ENCODE peak calls at places on chromosomes 16 and 17, in four cellular contexts. U is progenitor cell of endocrine pancreas, D is esophagus muscularis mucosa, R is A549. G is an unnamed sample.

GRCh38 chr16:67613808-67614207 is 31.1 kb upstream of the CARMIL2 start:
- DNase-seq in R (no peak), U (no peak), D (no peak), G (peak)

GRCh38 chr17:68200689-68201424 is 47.0 kb upstream of the AMZ2 start:
- DNase-seq in D (peak), R (peak), U (peak), G (peak)

GRCh38 chr16:51553910-51554309 is 402.8 kb upstream of the SALL1 start:
- DNase-seq in R (no peak), U (no peak), D (peak), G (peak)

GRCh38 chr17:77352441-77352840 is 211.7 kb downstream of the SEC14L1 start:
- DNase-seq in D (peak), R (no peak), U (no peak), G (no peak)

GRCh38 chr17:82377924-82378740 is 6.6 kb downstream of the UTS2R start:
- DNase-seq in U (no peak), D (no peak), R (no peak), G (no peak)

GRCh38 chr17:6455321-6455705 is 11.1 kb downstream of the PIMREG start:
- DNase-seq in D (no peak), R (no peak), U (peak), G (no peak)

GRCh38 chr16:65548470-65548869 is 426.6 kb upstream of the CDH11 start:
- DNase-seq in R (no peak), U (no peak), D (no peak), G (no peak)

GRCh38 chr17:65055708-65056638 is 567 bp downstream of the GNA13 start:
- DNase-seq in D (no peak), R (peak), U (peak), G (peak)

GRCh38 chr17:82019905-82020873 is 2.5 kb downstream of the CENPX start:
- DNase-seq in U (peak), D (no peak), R (peak), G (peak)

GRCh38 chr17:65987988-65988387 is 203.9 kb downstream of the CEP112 start:
- DNase-seq in U (no peak), D (no peak), R (peak), G (peak)

GRCh38 chr17:59406808-59407381 is 75.4 kb downstream of the YPEL2 start:
- DNase-seq in R (no peak), U (no peak), D (no peak), G (no peak)

GRCh38 chr17:48594412-48595106 is 980 bp upstream of the HOXB5 start:
- DNase-seq in R (no peak), D (no peak), U (no peak), G (no peak)

GRCh38 chr16:80084614-80085013 is 456.2 kb upstream of the DYNLRB2 start:
- DNase-seq in U (no peak), R (peak), D (no peak), G (peak)

GRCh38 chr16:53991181-53992056 is 287.5 kb downstream of the FTO start:
- DNase-seq in D (no peak), R (no peak), U (no peak), G (no peak)

GRCh38 chr17:1561420-1562177 is 993 bp downstream of the PITPNA start:
- DNase-seq in U (peak), D (no peak), R (peak), G (no peak)
- TF ChIP-seq CTCF in U (peak), D (peak), R (peak), G (peak)

GRCh38 chr17:37741334-37742113 is 3.3 kb downstream of the HNF1B start:
- DNase-seq in D (no peak), U (no peak), R (peak), G (no peak)
- TF ChIP-seq CTCF in D (no peak), U (no peak), R (no peak), G (no peak)

DNA sequence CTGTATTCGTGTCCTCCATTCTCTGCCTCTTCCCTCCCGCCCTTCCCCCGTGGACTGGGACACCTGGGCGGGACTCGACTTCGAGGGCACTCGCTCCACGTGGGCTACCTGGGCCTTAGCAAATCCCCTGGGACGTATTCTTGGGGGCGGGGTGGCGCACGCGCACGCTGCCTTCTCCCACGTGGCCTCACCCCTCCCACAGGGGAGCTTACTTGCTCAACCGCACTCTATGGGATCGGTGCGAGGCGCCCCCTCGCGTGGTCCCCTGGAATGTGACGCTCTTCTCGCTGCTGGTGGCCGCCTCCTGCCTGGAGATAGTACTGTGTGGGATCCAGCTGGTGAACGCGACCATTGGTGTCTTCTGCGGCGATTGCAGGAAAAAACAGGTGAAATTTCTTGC is 3.5 kb downstream of the VMO1 start:
- DNase-seq in R (no peak), U (no peak), D (no peak), G (no peak)
- TF ChIP-seq CTCF in R (no peak), U (no peak), D (no peak), G (no peak)

GRCh38 chr17:63523256-63523869 is at the start of gene KCNH6:
- DNase-seq in U (no peak), R (no peak), D (no peak), G (no peak)
- TF ChIP-seq CTCF in U (no peak), R (no peak), D (no peak), G (no peak)

GRCh38 chr17:41579484-41580243 is 7.0 kb downstream of the KRT14 start:
- DNase-seq in R (peak), D (no peak), U (peak), G (peak)
- TF ChIP-seq CTCF in R (peak), D (peak), U (peak), G (peak)

GRCh38 chr17:34024303-34025178 is 230.5 kb upstream of the CCL2 start:
- DNase-seq in D (peak), U (no peak), R (no peak), G (no peak)

DNA sequence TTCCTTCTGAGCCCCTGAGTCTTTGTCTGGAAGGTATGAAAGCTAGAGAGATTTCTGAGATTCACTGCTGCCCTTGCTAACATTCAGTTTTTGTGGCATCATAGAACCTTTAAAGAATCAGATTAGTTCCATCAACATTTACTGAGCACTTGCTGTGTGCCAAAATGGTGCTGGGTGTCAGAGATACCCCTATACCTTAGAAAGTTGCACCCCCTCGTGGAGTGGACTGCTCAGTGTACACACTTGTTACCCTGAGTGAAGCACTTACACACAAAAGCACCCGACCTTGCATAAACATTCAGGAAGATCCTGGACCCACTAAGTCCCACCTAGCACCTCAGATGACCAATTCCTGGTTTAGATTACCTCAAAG is 229.9 kb upstream of the CCL2 start:
- DNase-seq in D (no peak), U (no peak), R (no peak), G (no peak)
- TF ChIP-seq CTCF in D (no peak), U (no peak), R (no peak), G (no peak)

GRCh38 chr16:84143081-84143480 is 1.9 kb downstream of the HSDL1 start:
- DNase-seq in R (no peak), U (no peak), D (no peak), G (no peak)

GRCh38 chr16:84141143-84141670 is 3.8 kb downstream of the HSDL1 start:
- DNase-seq in U (no peak), R (peak), D (no peak), G (no peak)

GRCh38 chr16:84143784-84144199 is 1.2 kb downstream of the HSDL1 start:
- DNase-seq in R (no peak), U (no peak), D (no peak), G (no peak)

GRCh38 chr16:84144301-84144858 is 597 bp downstream of the HSDL1 start:
- DNase-seq in D (no peak), U (peak), R (peak), G (peak)

DNA sequence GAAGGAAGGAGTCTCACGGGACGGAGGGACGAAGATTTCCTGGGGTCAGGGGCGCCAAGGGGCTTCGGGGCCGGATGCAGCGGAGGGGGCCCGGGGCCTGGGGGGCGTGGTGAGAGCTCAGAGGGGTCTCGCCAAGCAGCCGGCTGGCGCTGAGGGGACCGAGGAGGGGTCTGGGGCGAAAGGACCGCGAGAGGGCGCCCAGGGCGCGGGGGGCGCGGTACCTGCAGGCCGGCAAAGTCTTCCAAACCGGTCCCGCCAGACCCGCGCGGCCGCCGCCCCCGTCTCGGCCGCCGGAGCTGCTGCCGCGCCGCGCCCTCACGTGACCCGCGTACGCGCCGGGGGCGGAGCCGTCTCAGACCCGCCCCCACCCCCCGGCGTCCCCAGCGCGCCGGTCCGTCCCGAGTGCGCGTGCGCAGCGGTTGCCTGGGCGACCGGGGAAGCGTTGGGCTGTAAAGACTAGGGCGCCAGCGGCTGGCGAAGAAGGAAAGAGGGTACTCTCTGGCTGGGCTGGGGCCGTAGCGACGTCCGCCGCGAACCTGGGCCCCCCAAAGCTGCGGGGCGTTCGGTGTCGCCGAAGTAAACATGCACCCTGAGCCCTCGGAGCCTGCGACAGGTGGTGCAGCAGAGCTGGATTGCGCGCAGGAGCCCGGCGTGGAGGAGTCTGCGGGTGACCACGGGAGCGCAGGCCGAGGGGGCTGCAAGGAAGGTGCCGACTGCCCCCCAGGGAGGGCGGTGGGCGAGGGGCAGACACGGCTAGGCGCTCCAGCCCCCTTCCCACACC is at the start of the genes DNAAF1 and HSDL1:
- DNase-seq in U (peak), D (peak), R (peak), G (peak)
- TF ChIP-seq CTCF in U (peak), D (no peak), R (no peak), G (no peak)

GRCh38 chr16:88613293-88613692 is 25.1 kb upstream of the IL17C start:
- DNase-seq in U (no peak), R (no peak), D (no peak), G (no peak)

GRCh38 chr16:88608076-88608475 is 30.3 kb upstream of the IL17C start:
- DNase-seq in R (no peak), U (no peak), D (no peak), G (no peak)

GRCh38 chr16:88611220-88611821 is 27.1 kb upstream of the IL17C start:
- DNase-seq in U (no peak), D (no peak), R (no peak), G (no peak)

GRCh38 chr16:88606146-88606757 is 32.1 kb upstream of the IL17C start:
- DNase-seq in R (no peak), U (no peak), D (no peak), G (no peak)

DNA sequence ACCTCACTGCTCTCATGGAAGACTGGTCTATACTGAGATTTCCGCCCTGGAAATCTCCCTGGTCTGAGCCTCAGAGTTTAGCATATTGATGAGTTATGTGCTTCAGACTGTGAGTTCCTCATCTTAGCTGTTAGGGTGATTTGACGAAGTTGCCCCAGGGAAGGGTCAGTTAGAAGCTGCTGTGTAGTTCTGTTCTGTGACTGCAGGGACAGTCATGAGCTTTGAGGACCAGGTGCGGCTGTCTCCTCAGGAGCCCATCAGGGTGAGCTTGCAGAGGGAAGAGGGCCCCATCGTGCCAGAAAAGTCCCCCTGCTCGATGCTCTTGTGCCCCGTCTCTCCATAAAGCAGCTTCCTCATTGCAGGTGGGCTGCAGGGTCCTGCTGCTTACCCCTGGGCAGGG is 28.3 kb upstream of the IL17C start:
- DNase-seq in U (no peak), R (peak), D (no peak), G (no peak)
- TF ChIP-seq CTCF in U (peak), R (no peak), D (no peak), G (peak)

GRCh38 chr16:19680972-19681371 is 37.1 kb downstream of the KNOP1 start:
- DNase-seq in U (no peak), D (no peak), R (no peak), G (peak)
- TF ChIP-seq CTCF in U (no peak), D (no peak), R (no peak), G (no peak)